ENCODE peak calls at places on chromosomes 3 and 15, in four cellular contexts. Y is fibroblast of lung, F is prostate gland, A is IMR-90. Z is an unnamed sample.
A peak's percentile ranks its signal among the peaks of the same experiment; 100 is the strongest.

GRCh38 chr15:40906947-40907802 is 12.9 kb downstream of the VPS18 start:
- DNase-seq in Y (peak; percentile 51), F (no peak), A (peak; percentile 41), Z (no peak)

GRCh38 chr15:41554915-41555314 is 4.1 kb upstream of the TYRO3 start:
- DNase-seq in Y (no peak), F (no peak), A (no peak), Z (no peak)

GRCh38 chr3:176974303-176974702 is 223.0 kb downstream of the TBL1XR1 start:
- DNase-seq in Y (no peak), F (peak; percentile 32), A (no peak), Z (no peak)

GRCh38 chr3:99774467-99774866 is 43.2 kb upstream of the CMSS1 start:
- DNase-seq in Y (peak; percentile 90), F (no peak), A (peak; percentile 74), Z (peak; percentile 80)

GRCh38 chr3:25001041-25001591 is 426.9 kb upstream of the RARB start:
- DNase-seq in Y (peak; percentile 63), F (no peak), A (no peak), Z (peak; percentile 63)

GRCh38 chr3:104537323-104537722 is 829.4 kb upstream of the ALCAM start:
- DNase-seq in Y (no peak), F (no peak), A (no peak), Z (no peak)

GRCh38 chr3:185657211-185657610 is 71.1 kb downstream of the SENP2 start:
- DNase-seq in Y (no peak), F (no peak), A (no peak), Z (no peak)

GRCh38 chr15:61946778-61947177 is 113.5 kb downstream of the VPS13C start:
- DNase-seq in Y (peak; percentile 39), F (no peak), A (peak; percentile 57), Z (peak; percentile 4)

GRCh38 chr3:105352976-105353375 is 13.7 kb upstream of the ALCAM start:
- DNase-seq in Y (peak; percentile 42), F (no peak), A (peak; percentile 58), Z (no peak)

GRCh38 chr3:95758707-95759106 is 1055.7 kb upstream of the EPHA6 start:
- DNase-seq in Y (no peak), F (no peak), A (no peak), Z (no peak)

GRCh38 chr15:77497942-77498361 is 77.3 kb downstream of the HMG20A start:
- DNase-seq in Y (peak; percentile 59), F (no peak), A (peak; percentile 29), Z (no peak)

GRCh38 chr15:36040173-36040572 is 494.2 kb upstream of the DPH6 start:
- DNase-seq in Y (no peak), F (no peak), A (no peak), Z (no peak)

GRCh38 chr3:12875857-12876451 is 34.6 kb upstream of the RPL32 start:
- DNase-seq in Y (peak; percentile 26), F (no peak), A (no peak), Z (no peak)

GRCh38 chr3:189013224-189013888 is 158.4 kb upstream of the TPRG1 start:
- DNase-seq in Y (no peak), F (no peak), A (no peak), Z (no peak)

GRCh38 chr15:92130906-92131305 is 262.8 kb upstream of the ST8SIA2 start:
- DNase-seq in Y (no peak), F (no peak), A (no peak), Z (no peak)

GRCh38 chr3:127959873-127960272 is 44.8 kb downstream of the KBTBD12 start:
- DNase-seq in Y (peak; percentile 17), F (peak; percentile 6), A (peak; percentile 4), Z (no peak)

GRCh38 chr3:125679258-125679657 is 84.0 kb upstream of the OSBPL11 start:
- DNase-seq in Y (no peak), F (no peak), A (no peak), Z (no peak)

GRCh38 chr3:41598804-41599481 is 363.0 kb downstream of the ULK4 start:
- DNase-seq in Y (peak; percentile 43), F (no peak), A (peak; percentile 17), Z (no peak)

GRCh38 chr3:23465569-23465968 is 262.4 kb downstream of the UBE2E2 start:
- DNase-seq in Y (no peak), F (no peak), A (no peak), Z (no peak)

GRCh38 chr15:48966595-48967301 is 3.0 kb upstream of the SHC4 start:
- DNase-seq in Y (peak; percentile 89), F (no peak), A (peak; percentile 93), Z (no peak)

GRCh38 chr3:125143982-125144652 is 68.4 kb downstream of the SLC12A8 start:
- DNase-seq in Y (peak; percentile 84), F (no peak), A (no peak), Z (no peak)

GRCh38 chr3:86984271-86984670 is 6.7 kb downstream of the VGLL3 start:
- DNase-seq in Y (peak; percentile 65), F (no peak), A (peak; percentile 38), Z (no peak)

GRCh38 chr3:156985689-156986088 is 159.5 kb downstream of the LEKR1 start:
- DNase-seq in Y (no peak), F (no peak), A (no peak), Z (no peak)

GRCh38 chr3:168061332-168061996 is 34.3 kb downstream of the GOLIM4 start:
- DNase-seq in Y (peak; percentile 30), F (no peak), A (no peak), Z (no peak)

GRCh38 chr3:183116051-183116614 is 16.8 kb upstream of the MCCC1 start:
- DNase-seq in Y (no peak), F (peak; percentile 39), A (no peak), Z (no peak)

GRCh38 chr15:25181290-25182097 is 226.7 kb downstream of the SNRPN start:
- DNase-seq in Y (no peak), F (no peak), A (no peak), Z (no peak)

GRCh38 chr3:172071780-172072179 is 32.4 kb downstream of the FNDC3B start:
- DNase-seq in Y (peak; percentile 30), F (no peak), A (no peak), Z (no peak)

GRCh38 chr15:90674476-90674875 is 42.7 kb upstream of the BLM start:
- DNase-seq in Y (peak; percentile 45), F (no peak), A (peak; percentile 50), Z (no peak)

GRCh38 chr3:55169608-55170010 is 241.8 kb upstream of the LRTM1 start:
- DNase-seq in Y (peak; percentile 100), F (no peak), A (peak; percentile 100), Z (peak; percentile 100)

GRCh38 chr3:86968224-86968932 is 22.6 kb downstream of the VGLL3 start:
- DNase-seq in Y (no peak), F (no peak), A (no peak), Z (no peak)

GRCh38 chr3:180250172-180250571 is 213.4 kb upstream of the PEX5L start:
- DNase-seq in Y (peak; percentile 55), F (no peak), A (peak; percentile 52), Z (no peak)

GRCh38 chr3:157493627-157494550 is 9.3 kb downstream of the VEPH1 start:
- DNase-seq in Y (peak; percentile 56), F (no peak), A (peak; percentile 71), Z (peak; percentile 46)

GRCh38 chr15:57769266-57769665 is 62.8 kb downstream of the POLR2M start:
- DNase-seq in Y (no peak), F (no peak), A (peak; percentile 33), Z (peak; percentile 55)

GRCh38 chr3:50150863-50151686 is 4.0 kb upstream of the SEMA3F start:
- DNase-seq in Y (no peak), F (peak; percentile 87), A (no peak), Z (no peak)

GRCh38 chr3:17182158-17182557 is 297.4 kb downstream of the PLCL2 start:
- DNase-seq in Y (peak; percentile 13), F (no peak), A (no peak), Z (no peak)

GRCh38 chr3:53243785-53244184 is 12.0 kb downstream of the TKT start:
- DNase-seq in Y (no peak), F (no peak), A (no peak), Z (no peak)

GRCh38 chr3:53242155-53242554 is 13.7 kb downstream of the TKT start:
- DNase-seq in Y (no peak), F (no peak), A (no peak), Z (no peak)

GRCh38 chr3:53240989-53241972 is 14.5 kb downstream of the TKT start:
- DNase-seq in Y (no peak), F (no peak), A (no peak), Z (no peak)

GRCh38 chr3:53243165-53243564 is 12.7 kb downstream of the TKT start:
- DNase-seq in Y (peak; percentile 65), F (no peak), A (no peak), Z (peak; percentile 82)

DNA sequence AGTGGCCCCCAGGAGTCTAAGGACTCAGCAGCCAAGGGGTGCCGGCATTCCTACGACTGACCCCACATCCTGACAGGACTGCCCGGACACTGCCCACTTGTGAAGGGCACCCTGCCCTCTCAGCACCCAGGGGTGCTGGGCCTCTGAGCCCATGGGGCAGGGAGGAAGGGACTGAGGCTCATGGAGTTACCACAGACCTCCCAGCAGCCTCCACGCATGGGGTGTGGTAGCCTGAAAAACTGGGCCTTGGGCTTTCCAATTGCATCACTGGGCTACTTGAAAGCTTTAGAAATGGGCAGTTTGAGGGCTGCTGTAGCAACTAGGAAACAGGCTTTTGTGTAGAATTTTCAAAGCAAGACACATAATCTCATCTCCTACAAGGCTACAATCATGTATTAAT is 13.2 kb downstream of the TKT start:
- DNase-seq in Y (no peak), F (no peak), A (no peak), Z (no peak)
- H3K4me3 ChIP-seq in Y (no peak overlapping the region), F (no peak overlapping the region), A (no peak overlapping the region), Z (no peak overlapping the region)

GRCh38 chr3:15215996-15216395 is 9.9 kb downstream of the CAPN7 start:
- DNase-seq in Y (peak; percentile 7), F (no peak), A (peak; percentile 42), Z (no peak)

GRCh38 chr3:15217841-15218267 is 11.8 kb downstream of the CAPN7 start:
- DNase-seq in Y (no peak), F (no peak), A (no peak), Z (no peak)

GRCh38 chr3:15218689-15219088 is 12.6 kb downstream of the CAPN7 start:
- DNase-seq in Y (no peak), F (no peak), A (no peak), Z (no peak)

GRCh38 chr3:15214758-15215157 is 8.7 kb downstream of the CAPN7 start:
- DNase-seq in Y (no peak), F (no peak), A (no peak), Z (no peak)

DNA sequence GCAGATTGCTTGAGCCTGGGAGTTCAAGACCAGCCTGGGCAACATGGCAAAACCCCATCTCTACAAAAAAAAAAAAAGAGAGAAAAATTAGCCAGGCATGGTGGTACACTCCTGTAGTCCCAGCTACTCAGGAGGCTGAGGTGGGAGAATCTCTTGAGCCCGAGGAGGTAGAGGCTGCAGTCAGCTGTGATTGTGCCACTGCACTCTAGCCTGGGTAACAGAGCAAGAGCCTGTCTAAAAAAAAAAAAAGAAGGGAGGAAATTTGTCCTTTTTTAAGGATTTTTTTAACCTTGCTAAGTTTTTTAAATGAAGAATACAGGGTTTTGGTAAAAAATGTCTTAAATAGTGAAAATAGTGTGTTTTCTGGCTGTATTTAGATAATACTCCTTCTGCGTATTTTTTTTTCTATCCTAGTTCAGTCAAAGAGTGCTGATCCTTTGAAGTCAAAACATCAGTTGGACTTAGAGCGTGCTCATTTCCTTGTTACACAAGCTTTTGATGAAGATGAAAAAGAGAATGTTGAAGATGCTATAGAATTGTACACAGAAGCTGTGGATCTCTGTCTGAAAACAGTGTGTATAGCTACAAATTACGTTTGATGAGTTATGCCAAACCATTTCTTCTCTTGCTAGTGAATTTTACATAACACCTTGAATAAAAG is 11.1 kb downstream of the CAPN7 start:
- DNase-seq in Y (no peak), F (no peak), A (no peak), Z (no peak)
- H3K36me3 ChIP-seq in Y (peaks cover 9% of the 10 kb centered on the region), F (no peaks in the 10 kb centered on the region), A (peaks cover 47% of the 10 kb centered on the region), Z (peaks cover 13% of the 10 kb centered on the region)

GRCh38 chr3:123447749-123448502 is 964 bp downstream of the ADCY5 start:
- DNase-seq in Y (no peak), F (no peak), A (no peak), Z (no peak)
- H3K27me3 ChIP-seq in Y (peaks cover 54% of the 10 kb centered on the region), F (no peaks in the 10 kb centered on the region), A (peaks cover 76% of the 10 kb centered on the region), Z (peaks cover 40% of the 10 kb centered on the region)

GRCh38 chr15:34336333-34336732 is 1.2 kb downstream of the SLC12A6 start:
- DNase-seq in Y (no peak), F (no peak), A (no peak), Z (no peak)
- H3K4me3 ChIP-seq in Y (peak overlapping the region; percentile 86), F (no peak overlapping the region), A (no peak overlapping the region), Z (no peak overlapping the region)

Z was measured in BJ.